ENCODE peak calls at places on chromosome 11, in six cellular contexts. R, F, X, H, I and Y are unnamed samples.
A peak's percentile ranks its signal among the peaks of the same experiment; 100 is the strongest.

GRCh38 chr11:35662061-35662648 is 420 bp upstream of the TRIM44 start:
- DNase-seq in R (peak; percentile 3), F (no peak), X (peak; percentile 19), H (no peak), I (no peak), Y (no peak)

GRCh38 chr11:126929186-126930085 is 71.1 kb downstream of the KIRREL3 start:
- DNase-seq in R (no peak), F (peak; percentile 19), X (no peak), H (no peak), I (no peak), Y (no peak)

GRCh38 chr11:79220171-79220570 is 220.7 kb downstream of the TENM4 start:
- DNase-seq in R (no peak), F (no peak), X (no peak), H (no peak), I (no peak), Y (no peak)

GRCh38 chr11:31005202-31005601 is 364.3 kb downstream of the DCDC1 start:
- DNase-seq in R (no peak), F (no peak), X (no peak), H (no peak), I (no peak), Y (no peak)

GRCh38 chr11:123469089-123469488 is 39.0 kb downstream of the GRAMD1B start:
- DNase-seq in R (no peak), F (no peak), X (no peak), H (no peak), I (no peak), Y (no peak)

GRCh38 chr11:66221012-66221411 is 47.4 kb upstream of the RAB1B start:
- DNase-seq in R (no peak), F (no peak), X (no peak), H (no peak), I (no peak), Y (no peak)

GRCh38 chr11:100684101-100685065 is 2.7 kb upstream of the ARHGAP42 start:
- DNase-seq in R (no peak), F (no peak), X (no peak), H (no peak), I (no peak), Y (no peak)

GRCh38 chr11:95922099-95922498 is 1.8 kb downstream of the MTMR2 start:
- DNase-seq in R (no peak), F (no peak), X (no peak), H (no peak), I (no peak), Y (no peak)

GRCh38 chr11:105942951-105943350 is 79.1 kb downstream of the MSANTD4 start:
- DNase-seq in R (no peak), F (peak; percentile 59), X (no peak), H (no peak), I (no peak), Y (no peak)

GRCh38 chr11:104852811-104853210 is 45.4 kb downstream of the CASP12 start:
- DNase-seq in R (no peak), F (no peak), X (no peak), H (no peak), I (no peak), Y (no peak)

GRCh38 chr11:70953720-70954119 is 298.7 kb downstream of the SHANK2 start:
- DNase-seq in R (no peak), F (no peak), X (no peak), H (no peak), I (no peak), Y (no peak)